ENCODE peak calls at places on chromosomes 4 and X, in six cellular contexts. Q, L, O, M, P and B are unnamed samples.

GRCh38 chr4:73964862-73965611 is 16.8 kb downstream of the PF4 start:
- DNase-seq in O (peak), L (no peak), P (no peak), Q (peak), M (peak), B (no peak)

GRCh38 chr4:120709986-120710385 is 212.5 kb downstream of the PRDM5 start:
- DNase-seq in L (no peak), Q (no peak), P (peak), O (no peak), M (no peak), B (no peak)

GRCh38 chr4:88211473-88212252 is 53.2 kb upstream of the ABCG2 start:
- DNase-seq in Q (peak), P (peak), M (peak), O (peak), L (no peak), B (no peak)

GRCh38 chrX:106300239-106300638 is 132.1 kb downstream of the PWWP3B start:
- DNase-seq in L (no peak), M (no peak), O (no peak), P (no peak), Q (peak), B (no peak)

GRCh38 chr4:6755088-6755753 is 27.3 kb upstream of the KIAA0232 start:
- DNase-seq in M (peak), Q (peak), O (no peak), P (no peak), L (no peak), B (no peak)

GRCh38 chrX:3181846-3182245 is 140.6 kb downstream of the ARSF start:
- DNase-seq in O (no peak), P (no peak), Q (no peak), L (no peak), M (no peak), B (no peak)

GRCh38 chr4:152663203-152664066 is 16.4 kb downstream of the TMEM154 start:
- DNase-seq in Q (no peak), L (no peak), P (no peak), M (no peak), O (peak), B (no peak)

GRCh38 chr4:39046243-39046642 is 14.0 kb upstream of the TMEM156 start:
- DNase-seq in P (peak), O (no peak), L (no peak), Q (peak), M (no peak), B (no peak)

GRCh38 chr4:53273726-53274125 is 92.1 kb downstream of the SCFD2 start:
- DNase-seq in P (peak), Q (no peak), O (no peak), M (no peak), L (no peak), B (no peak)

GRCh38 chrX:153723351-153724251 is 586 bp downstream of the BCAP31 start:
- DNase-seq in P (peak), O (peak), M (peak), L (peak), Q (peak), B (no peak)

GRCh38 chr4:119149110-119149509 is 13.5 kb downstream of the MYOZ2 start:
- DNase-seq in L (no peak), Q (no peak), M (no peak), O (no peak), P (no peak), B (no peak)

GRCh38 chr4:14241574-14241973 is 614.0 kb upstream of the BOD1L1 start:
- DNase-seq in M (no peak), P (no peak), O (no peak), L (no peak), Q (no peak), B (no peak)

GRCh38 chr4:95204873-95205272 is 343.9 kb downstream of the UNC5C start:
- DNase-seq in M (no peak), O (peak), L (no peak), P (no peak), Q (peak), B (no peak)

GRCh38 chr4:95209942-95210341 is 338.8 kb downstream of the UNC5C start:
- DNase-seq in M (no peak), Q (no peak), P (no peak), L (no peak), O (no peak), B (no peak)

DNA sequence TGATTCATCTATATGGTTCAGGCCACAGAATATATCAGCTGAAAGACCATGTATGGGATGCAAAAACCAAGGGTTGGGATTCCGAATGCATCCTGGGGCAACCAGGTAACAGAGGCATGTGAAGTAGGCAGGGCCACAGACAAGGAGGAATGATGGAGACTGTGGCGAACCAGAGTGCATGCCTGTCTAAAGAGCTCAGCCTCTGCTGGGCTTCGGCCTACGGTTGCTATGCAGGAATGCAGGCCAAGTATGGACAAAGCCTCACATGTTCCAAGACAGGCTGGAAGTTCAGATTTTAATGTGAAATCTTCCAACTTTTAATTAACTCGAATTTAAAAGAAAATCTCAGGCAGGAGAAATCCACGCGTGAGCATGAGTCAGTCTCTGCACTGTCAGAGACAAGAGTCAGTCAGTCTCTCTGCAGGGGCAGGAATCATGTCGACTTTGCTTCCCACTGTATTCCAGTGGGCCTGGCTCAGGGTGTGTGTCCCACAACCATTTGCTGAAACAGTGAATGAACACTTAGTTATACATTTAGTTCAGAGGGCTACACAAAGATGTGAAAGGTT is 344.4 kb downstream of the UNC5C start:
- DNase-seq in O (peak), M (no peak), P (no peak), Q (no peak), L (no peak), B (no peak)
- H3K27ac ChIP-seq in O (no peak), M (no peak), P (no peak), Q (no peak), L (no peak), B (peak)

GRCh38 chrX:127879585-127879984 is 172.6 kb downstream of the ACTRT1 start:
- DNase-seq in Q (no peak), M (no peak), O (no peak), P (no peak), L (no peak), B (no peak)
- H3K27ac ChIP-seq in Q (no peak), M (no peak), O (no peak), P (no peak), L (no peak), B (no peak)

DNA sequence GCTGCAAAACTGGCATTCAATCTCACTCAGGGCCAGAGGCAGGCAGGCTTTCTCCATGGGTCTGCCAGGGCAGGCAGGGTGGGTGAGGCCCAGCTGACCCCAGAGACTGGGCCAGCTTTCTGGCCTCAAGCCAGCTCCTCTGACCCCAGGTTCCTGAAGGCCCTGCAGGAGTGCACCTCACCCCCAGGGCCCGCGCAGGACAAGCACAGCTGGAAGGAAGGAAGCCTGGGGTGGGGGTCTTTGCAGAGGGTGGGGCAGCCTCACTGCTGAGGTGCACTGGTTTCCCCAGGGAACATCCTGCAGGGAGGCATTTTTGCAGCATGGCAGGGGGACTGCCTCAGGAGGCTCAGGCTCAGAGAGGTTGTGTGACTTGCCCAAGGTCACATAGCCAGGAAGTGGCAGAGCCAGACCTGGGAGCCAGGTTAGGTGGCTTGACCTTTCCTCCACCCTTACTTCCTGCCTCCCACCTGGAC is 31.5 kb upstream of the AFAP1 start:
- DNase-seq in O (no peak), Q (no peak), L (no peak), P (no peak), M (no peak), B (no peak)
- H3K27ac ChIP-seq in O (no peak), Q (no peak), L (no peak), P (peak), M (peak), B (no peak)

GRCh38 chrX:151004085-151004484 is 20.9 kb downstream of the HMGB3 start:
- DNase-seq in Q (peak), P (peak), M (no peak), O (no peak), L (no peak), B (no peak)
- H3K27ac ChIP-seq in Q (no peak), P (no peak), M (no peak), O (no peak), L (no peak), B (no peak)

DNA sequence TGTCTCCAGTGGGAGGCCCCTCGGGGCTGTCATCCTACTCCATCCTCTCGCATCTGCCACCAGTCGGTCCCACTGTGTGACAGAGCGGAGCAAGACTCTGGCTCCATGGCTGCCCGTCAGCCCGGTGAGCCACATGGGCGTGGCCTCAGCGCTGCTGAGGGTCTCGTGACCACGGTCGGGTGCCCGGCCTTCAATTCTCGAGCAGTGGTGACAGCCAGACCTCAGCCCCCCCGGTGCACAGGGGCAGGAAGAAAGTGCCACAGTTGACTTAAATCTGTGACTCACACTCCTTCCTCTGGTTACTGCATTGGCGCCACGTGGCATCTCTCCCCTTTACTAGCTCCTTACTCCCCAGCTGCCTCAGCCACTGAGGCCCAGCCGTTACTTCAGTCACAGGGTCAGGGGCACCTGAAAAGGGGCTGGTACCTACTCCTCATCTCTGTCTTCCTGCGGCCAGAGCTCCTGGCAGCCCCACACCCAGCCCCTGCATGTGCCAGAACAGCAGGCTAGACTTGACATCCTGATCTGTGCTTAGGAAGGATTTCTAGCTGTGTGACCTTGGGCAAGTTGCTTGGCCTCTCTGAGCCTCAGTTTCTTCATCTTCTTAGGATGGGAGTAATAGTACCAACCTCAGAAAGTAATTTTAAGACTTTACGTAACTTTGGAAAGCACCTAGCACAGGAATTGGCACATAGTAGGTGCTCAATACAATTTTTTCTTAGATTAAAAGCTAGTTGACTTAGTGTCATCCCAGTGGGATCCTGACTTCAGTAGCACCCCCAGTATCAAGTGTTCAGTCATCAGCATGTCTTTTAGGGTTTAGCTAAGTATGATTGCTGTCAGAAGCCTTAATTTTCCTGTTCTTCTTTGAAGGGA is 66.1 kb downstream of the TNIP2 start:
- DNase-seq in M (no peak), Q (no peak), O (no peak), L (no peak), P (no peak), B (no peak)
- H3K27ac ChIP-seq in M (no peak), Q (no peak), O (no peak), L (no peak), P (no peak), B (no peak)